ENCODE peak calls at places on chromosomes 13 and 19, in seven cellular contexts. W, V, M, X, L, U and T are unnamed samples.

GRCh38 chr19:44954649-44955499 is at the start of gene CLPTM1:
- DNase-seq in V (peak; percentile 95), L (peak; percentile 98), X (peak; percentile 97), U (peak; percentile 96), M (peak; percentile 97), W (peak; percentile 98), T (peak; percentile 94)

GRCh38 chr19:43626838-43627237 is 7.4 kb upstream of the ZNF428 start:
- DNase-seq in X (no peak), V (no peak), W (no peak), M (no peak), U (no peak), L (no peak), T (no peak)

GRCh38 chr19:48814895-48815294 is 4.1 kb upstream of the BCAT2 start:
- DNase-seq in X (no peak), U (no peak), W (no peak), V (no peak), L (no peak), M (no peak), T (no peak)

GRCh38 chr19:39928357-39928725 is 6.1 kb downstream of the FCGBP start:
- DNase-seq in M (no peak), X (no peak), W (no peak), L (no peak), V (no peak), U (no peak), T (no peak)

GRCh38 chr19:23283925-23284324 is 33.7 kb upstream of the ZNF724 start:
- DNase-seq in U (peak; percentile 18), M (no peak), V (peak; percentile 26), W (peak; percentile 31), X (peak; percentile 74), L (peak; percentile 31), T (no peak)

GRCh38 chr13:51278426-51279130 is 56.4 kb downstream of the FAM124A start:
- DNase-seq in W (no peak), M (no peak), L (no peak), V (no peak), X (no peak), U (no peak), T (no peak)

GRCh38 chr19:40799558-40800338 is 757 bp downstream of the EGLN2 start:
- DNase-seq in M (peak; percentile 79), X (no peak), W (peak; percentile 83), V (no peak), U (no peak), L (peak; percentile 79), T (no peak)

GRCh38 chr13:97962887-97963286 is 9.4 kb downstream of the IPO5 start:
- DNase-seq in W (no peak), V (no peak), X (no peak), L (no peak), M (no peak), U (no peak), T (no peak)

GRCh38 chr13:40440990-40441820 is 225.2 kb downstream of the FOXO1 start:
- DNase-seq in W (peak; percentile 89), V (peak; percentile 69), U (no peak), X (peak; percentile 71), L (peak; percentile 89), M (peak; percentile 80), T (peak; percentile 75)

GRCh38 chr19:37920591-37921450 is 13.8 kb downstream of the SIPA1L3 start:
- DNase-seq in W (no peak), V (no peak), U (no peak), M (no peak), X (no peak), L (no peak), T (no peak)

GRCh38 chr13:77300176-77301141 is 26.4 kb downstream of the MYCBP2 start:
- DNase-seq in U (no peak), L (no peak), W (no peak), X (no peak), V (no peak), M (no peak), T (no peak)

GRCh38 chr19:18292810-18293641 is 11.6 kb upstream of the JUND start:
- DNase-seq in W (peak; percentile 92), M (peak; percentile 94), L (peak; percentile 83), X (peak; percentile 79), U (peak; percentile 81), V (peak; percentile 92), T (peak; percentile 74)

GRCh38 chr13:48563611-48564010 is 30.7 kb upstream of the RCBTB2 start:
- DNase-seq in L (no peak), W (no peak), V (no peak), U (no peak), M (no peak), X (no peak), T (no peak)
- H3K4me1 ChIP-seq in L (peaks cover 9% of the 10 kb centered on the region), W (peaks cover 7% of the 10 kb centered on the region), V (no peaks in the 10 kb centered on the region), U (peaks cover 30% of the 10 kb centered on the region), M (peaks cover 2% of the 10 kb centered on the region), X (no peaks in the 10 kb centered on the region), T (peaks cover 15% of the 10 kb centered on the region)

GRCh38 chr19:52739576-52739975 is 4.7 kb upstream of the ZNF611 start:
- DNase-seq in X (no peak), U (peak; percentile 51), W (no peak), L (no peak), M (no peak), V (no peak), T (no peak)

GRCh38 chr19:52734893-52735661 is at the start of gene ZNF611:
- DNase-seq in V (peak; percentile 99), W (peak; percentile 98), U (peak; percentile 96), X (peak; percentile 100), M (peak; percentile 99), L (peak; percentile 97), T (peak; percentile 99)

GRCh38 chr19:52734340-52734892 is 428 bp downstream of the ZNF611 start:
- DNase-seq in L (peak; percentile 27), V (peak; percentile 21), U (peak; percentile 48), W (peak; percentile 38), M (peak; percentile 61), X (peak; percentile 15), T (no peak)

DNA sequence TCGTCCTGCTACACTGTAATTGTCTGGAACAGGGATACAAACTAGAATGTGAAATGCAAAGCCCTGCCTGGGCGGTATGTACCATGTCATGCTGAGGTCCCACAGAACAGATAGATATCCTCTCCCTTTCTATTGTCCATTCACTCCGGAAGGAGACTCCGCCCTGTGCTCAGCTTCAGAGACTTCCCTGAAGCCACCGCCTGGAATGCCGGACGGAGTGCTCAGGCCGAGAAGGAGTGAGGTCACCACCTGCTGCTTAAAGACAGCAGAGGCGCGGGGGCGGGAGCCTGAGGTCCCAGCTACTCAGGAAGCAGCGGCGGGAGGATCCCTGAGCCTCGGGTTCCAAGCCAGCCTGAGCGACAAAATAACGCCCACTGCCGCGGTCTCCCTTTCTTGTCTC is 890 bp upstream of the ZNF611 start:
- DNase-seq in W (peak; percentile 92), L (peak; percentile 73), M (peak; percentile 64), U (no peak), V (peak; percentile 75), X (peak; percentile 68), T (peak; percentile 44)
- H3K27ac ChIP-seq in W (peak overlapping the region; percentile 80), L (peak overlapping the region; percentile 59), M (no peak overlapping the region), U (no peak overlapping the region), V (peak overlapping the region; percentile 88), X (peak overlapping the region; percentile 96), T (peak overlapping the region; percentile 69)

GRCh38 chr13:89880201-89880600 is 1467.3 kb upstream of the MIR17HG start:
- DNase-seq in U (no peak), V (no peak), M (no peak), X (no peak), W (no peak), L (no peak), T (no peak)

GRCh38 chr13:89883893-89884448 is 1463.5 kb upstream of the MIR17HG start:
- DNase-seq in W (no peak), U (no peak), V (no peak), M (no peak), X (no peak), L (no peak), T (no peak)

DNA sequence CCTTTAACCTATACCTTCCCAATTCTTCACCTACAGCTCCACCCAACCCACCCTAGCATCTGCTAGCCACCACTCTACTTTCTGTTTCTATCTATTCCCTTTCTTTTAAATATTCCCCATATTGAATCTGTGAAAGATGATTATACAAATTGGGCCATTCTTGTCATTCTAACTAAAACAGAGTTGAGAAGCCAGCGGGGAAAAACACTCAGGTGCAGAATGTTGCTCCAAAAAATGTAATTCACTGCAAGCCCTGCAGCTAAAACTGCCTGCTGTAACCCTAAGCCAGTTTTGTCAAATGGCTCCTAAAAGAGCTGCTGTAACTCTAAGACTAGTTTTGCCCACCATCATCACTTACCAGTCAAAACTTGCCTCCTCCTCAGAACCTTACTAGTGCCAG is 1468.6 kb upstream of the MIR17HG start:
- DNase-seq in U (no peak), W (no peak), V (no peak), M (no peak), L (no peak), X (no peak), T (no peak)
- TF ChIP-seq POLR2A in U (no peak), W (no peak), V (no peak), M (no peak), L (no peak), X (no peak), T (no peak)

GRCh38 chr13:106532111-106532929 is 3.1 kb downstream of the EFNB2 start:
- DNase-seq in M (no peak), V (peak; percentile 27), W (no peak), X (no peak), L (no peak), U (no peak), T (no peak)

GRCh38 chr13:106534844-106535551 is 464 bp downstream of the EFNB2 start:
- DNase-seq in U (no peak), X (no peak), M (peak; percentile 37), L (peak; percentile 36), V (peak; percentile 24), W (peak; percentile 30), T (no peak)

GRCh38 chr13:106533940-106534843 is 1.3 kb downstream of the EFNB2 start:
- DNase-seq in M (peak; percentile 58), X (peak; percentile 63), V (peak; percentile 47), W (peak; percentile 42), U (no peak), L (peak; percentile 53), T (no peak)

GRCh38 chr13:106530907-106531520 is 4.4 kb downstream of the EFNB2 start:
- DNase-seq in X (no peak), M (no peak), W (no peak), V (no peak), U (no peak), L (no peak), T (no peak)

GRCh38 chr13:106533101-106533939 is 2.1 kb downstream of the EFNB2 start:
- DNase-seq in U (no peak), W (peak; percentile 83), X (peak; percentile 89), M (peak; percentile 86), V (peak; percentile 80), L (peak; percentile 87), T (peak; percentile 67)
- H3K4me1 ChIP-seq in U (no peaks in the 10 kb centered on the region), W (peaks cover 13% of the 10 kb centered on the region), X (peaks cover 27% of the 10 kb centered on the region), M (peaks cover 8% of the 10 kb centered on the region), V (peaks cover 8% of the 10 kb centered on the region), L (peaks cover 21% of the 10 kb centered on the region), T (peaks cover 36% of the 10 kb centered on the region)

GRCh38 chr13:35225159-35225558 is 251.3 kb downstream of the MAB21L1 start:
- DNase-seq in X (no peak), V (no peak), U (no peak), M (no peak), L (no peak), W (no peak), T (no peak)
- H3K27ac ChIP-seq in X (no peak overlapping the region), V (no peak overlapping the region), U (no peak overlapping the region), M (no peak overlapping the region), L (no peak overlapping the region), W (no peak overlapping the region), T (no peak overlapping the region)